ENCODE peak calls at places on chromosomes 2 and 18, in five cellular contexts. One of them, this sample, is unnamed.

GRCh38 chr2:235330775-235331438 is 162.9 kb upstream of the AGAP1 start:
- DNase-seq in right atrium auricular region: no peak
- DNase-seq in colonic mucosa: no peak
- DNase-seq in right lobe of liver: no peak
- DNase-seq in esophagus muscularis mucosa: no peak
- DNase-seq in this sample: peak; percentile 97

GRCh38 chr2:141142025-141142424 is 988.8 kb downstream of the LRP1B start:
- DNase-seq in right lobe of liver: no peak
- DNase-seq in esophagus muscularis mucosa: no peak
- DNase-seq in colonic mucosa: no peak
- DNase-seq in right atrium auricular region: no peak
- DNase-seq in this sample: no peak

GRCh38 chr2:115057473-115057872 is 615.0 kb downstream of the DPP10 start:
- DNase-seq in right lobe of liver: no peak
- DNase-seq in esophagus muscularis mucosa: no peak
- DNase-seq in right atrium auricular region: no peak
- DNase-seq in colonic mucosa: no peak
- DNase-seq in this sample: no peak

GRCh38 chr2:56348382-56348781 is 164.6 kb downstream of the CCDC85A start:
- DNase-seq in colonic mucosa: no peak
- DNase-seq in right atrium auricular region: no peak
- DNase-seq in right lobe of liver: no peak
- DNase-seq in esophagus muscularis mucosa: no peak
- DNase-seq in this sample: no peak

GRCh38 chr2:74924463-74925265 is 33.8 kb upstream of the POLE4 start:
- DNase-seq in right atrium auricular region: no peak
- DNase-seq in colonic mucosa: no peak
- DNase-seq in right lobe of liver: no peak
- DNase-seq in esophagus muscularis mucosa: no peak
- DNase-seq in this sample: no peak

GRCh38 chr18:24490545-24490944 is 30.1 kb downstream of the HRH4 start:
- DNase-seq in right atrium auricular region: no peak
- DNase-seq in esophagus muscularis mucosa: no peak
- DNase-seq in colonic mucosa: no peak
- DNase-seq in right lobe of liver: no peak
- DNase-seq in this sample: no peak

GRCh38 chr2:61937881-61938280 is 32.4 kb downstream of the COMMD1 start:
- DNase-seq in colonic mucosa: no peak
- DNase-seq in right lobe of liver: no peak
- DNase-seq in right atrium auricular region: no peak
- DNase-seq in esophagus muscularis mucosa: no peak
- DNase-seq in this sample: no peak

GRCh38 chr2:205879362-205879761 is 197.1 kb downstream of the NRP2 start:
- DNase-seq in colonic mucosa: no peak
- DNase-seq in esophagus muscularis mucosa: no peak
- DNase-seq in right atrium auricular region: no peak
- DNase-seq in right lobe of liver: no peak
- DNase-seq in this sample: no peak

GRCh38 chr2:11703700-11704099 is 33.7 kb upstream of the NTSR2 start:
- DNase-seq in right atrium auricular region: no peak
- DNase-seq in colonic mucosa: no peak
- DNase-seq in right lobe of liver: no peak
- DNase-seq in esophagus muscularis mucosa: no peak
- DNase-seq in this sample: no peak

GRCh38 chr2:1774929-1775328 is 30.6 kb upstream of the PXDN start:
- DNase-seq in right atrium auricular region: no peak
- DNase-seq in colonic mucosa: no peak
- DNase-seq in right lobe of liver: no peak
- DNase-seq in esophagus muscularis mucosa: no peak
- DNase-seq in this sample: no peak

GRCh38 chr18:9535430-9535972 is 60.2 kb downstream of the RALBP1 start:
- DNase-seq in right atrium auricular region: no peak
- DNase-seq in colonic mucosa: no peak
- DNase-seq in right lobe of liver: no peak
- DNase-seq in esophagus muscularis mucosa: no peak
- DNase-seq in this sample: peak; percentile 43

GRCh38 chr2:229901819-229902218 is 20.0 kb downstream of the TRIP12 start:
- DNase-seq in right lobe of liver: no peak
- DNase-seq in colonic mucosa: peak; percentile 27
- DNase-seq in esophagus muscularis mucosa: no peak
- DNase-seq in right atrium auricular region: no peak
- DNase-seq in this sample: peak; percentile 90

GRCh38 chr2:68653538-68653982 is 10.2 kb downstream of the PROKR1 start:
- DNase-seq in right atrium auricular region: no peak
- DNase-seq in right lobe of liver: no peak
- DNase-seq in esophagus muscularis mucosa: no peak
- DNase-seq in colonic mucosa: no peak
- DNase-seq in this sample: peak; percentile 52

GRCh38 chr2:120737802-120738516 is 2.3 kb downstream of the GLI2 start:
- DNase-seq in right lobe of liver: no peak
- DNase-seq in right atrium auricular region: peak; percentile 50
- DNase-seq in esophagus muscularis mucosa: peak; percentile 86
- DNase-seq in colonic mucosa: peak; percentile 85
- DNase-seq in this sample: peak; percentile 64

GRCh38 chr18:7084766-7085080 is 32.9 kb downstream of the LAMA1 start:
- DNase-seq in right atrium auricular region: no peak
- DNase-seq in colonic mucosa: no peak
- DNase-seq in esophagus muscularis mucosa: no peak
- DNase-seq in right lobe of liver: no peak
- DNase-seq in this sample: peak; percentile 27

GRCh38 chr2:193368615-193369014 is 1173.9 kb upstream of the TMEFF2 start:
- DNase-seq in right lobe of liver: no peak
- DNase-seq in right atrium auricular region: no peak
- DNase-seq in esophagus muscularis mucosa: no peak
- DNase-seq in colonic mucosa: no peak
- DNase-seq in this sample: no peak

GRCh38 chr2:238445409-238446190 is 18.9 kb downstream of the ASB1 start:
- DNase-seq in right atrium auricular region: peak; percentile 13
- DNase-seq in esophagus muscularis mucosa: no peak
- DNase-seq in colonic mucosa: no peak
- DNase-seq in right lobe of liver: no peak
- DNase-seq in this sample: no peak

GRCh38 chr18:42275949-42276730 is 321.1 kb downstream of the PIK3C3 start:
- DNase-seq in esophagus muscularis mucosa: no peak
- DNase-seq in right lobe of liver: no peak
- DNase-seq in colonic mucosa: peak; percentile 23
- DNase-seq in right atrium auricular region: no peak
- DNase-seq in this sample: no peak

GRCh38 chr2:219551412-219551811 is 7.6 kb downstream of the TMEM198 start:
- DNase-seq in right atrium auricular region: no peak
- DNase-seq in right lobe of liver: no peak
- DNase-seq in esophagus muscularis mucosa: no peak
- DNase-seq in colonic mucosa: no peak
- DNase-seq in this sample: peak; percentile 41

GRCh38 chr2:223363085-223363484 is 239.1 kb downstream of the SCG2 start:
- DNase-seq in colonic mucosa: no peak
- DNase-seq in right lobe of liver: no peak
- DNase-seq in right atrium auricular region: no peak
- DNase-seq in esophagus muscularis mucosa: no peak
- DNase-seq in this sample: no peak

GRCh38 chr18:58584219-58585127 is 44.4 kb downstream of the ALPK2 start:
- DNase-seq in colonic mucosa: no peak
- DNase-seq in esophagus muscularis mucosa: no peak
- DNase-seq in right lobe of liver: no peak
- DNase-seq in right atrium auricular region: no peak
- DNase-seq in this sample: peak; percentile 42

GRCh38 chr2:31523871-31524492 is 56.8 kb downstream of the SRD5A2 start:
- DNase-seq in colonic mucosa: peak; percentile 74
- DNase-seq in right atrium auricular region: no peak
- DNase-seq in right lobe of liver: no peak
- DNase-seq in esophagus muscularis mucosa: peak; percentile 87
- DNase-seq in this sample: peak; percentile 70

GRCh38 chr18:48921305-48922202 is 29.2 kb downstream of the SMAD7 start:
- DNase-seq in esophagus muscularis mucosa: no peak
- DNase-seq in right lobe of liver: no peak
- DNase-seq in right atrium auricular region: no peak
- DNase-seq in colonic mucosa: peak; percentile 22
- DNase-seq in this sample: no peak

GRCh38 chr2:102262218-102263129 is 48.9 kb upstream of the IL1RL1 start:
- DNase-seq in colonic mucosa: no peak
- DNase-seq in esophagus muscularis mucosa: peak; percentile 87
- DNase-seq in right lobe of liver: no peak
- DNase-seq in right atrium auricular region: no peak
- DNase-seq in this sample: no peak

GRCh38 chr2:226953206-226953605 is 117.4 kb downstream of the RHBDD1 start:
- DNase-seq in right atrium auricular region: no peak
- DNase-seq in colonic mucosa: no peak
- DNase-seq in right lobe of liver: no peak
- DNase-seq in esophagus muscularis mucosa: no peak
- DNase-seq in this sample: no peak

GRCh38 chr2:164843346-164843841 is 1.8 kb upstream of the COBLL1 start:
- DNase-seq in right atrium auricular region: no peak
- DNase-seq in right lobe of liver: no peak
- DNase-seq in esophagus muscularis mucosa: no peak
- DNase-seq in colonic mucosa: no peak
- DNase-seq in this sample: peak; percentile 27

GRCh38 chr18:70190529-70190928 is 15.0 kb downstream of the RTTN start:
- DNase-seq in esophagus muscularis mucosa: no peak
- DNase-seq in right lobe of liver: no peak
- DNase-seq in colonic mucosa: no peak
- DNase-seq in right atrium auricular region: no peak
- DNase-seq in this sample: no peak

GRCh38 chr18:28123401-28124030 is 53.4 kb downstream of the CDH2 start:
- DNase-seq in colonic mucosa: no peak
- DNase-seq in right atrium auricular region: no peak
- DNase-seq in esophagus muscularis mucosa: no peak
- DNase-seq in right lobe of liver: no peak
- DNase-seq in this sample: no peak

DNA sequence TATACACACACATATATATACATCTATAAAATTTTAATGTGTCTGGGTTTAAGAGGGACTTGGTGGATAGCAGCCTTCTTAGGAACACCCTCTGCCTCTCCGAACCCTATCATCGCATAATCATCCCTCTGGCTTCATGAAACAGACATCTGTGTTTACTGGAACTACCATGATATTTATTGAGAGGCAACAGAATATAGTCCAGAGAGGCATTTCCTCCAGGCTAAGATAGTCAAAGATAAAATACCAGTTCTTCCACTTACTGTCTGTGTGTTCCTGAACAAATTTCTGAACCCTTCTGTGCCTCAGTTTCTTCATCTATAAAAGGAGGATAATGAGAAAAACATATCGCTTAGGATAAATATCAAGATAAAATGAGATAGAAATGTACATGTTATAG is 239.1 kb upstream of the FANCL start:
- DNase-seq in colonic mucosa: no peak
- DNase-seq in esophagus muscularis mucosa: no peak
- DNase-seq in right atrium auricular region: no peak
- DNase-seq in right lobe of liver: no peak
- DNase-seq in this sample: no peak
- TF ChIP-seq CTCF in colonic mucosa: no peak
- TF ChIP-seq CTCF in esophagus muscularis mucosa: no peak
- TF ChIP-seq CTCF in right atrium auricular region: no peak
- TF ChIP-seq CTCF in right lobe of liver: no peak
- TF ChIP-seq CTCF in this sample: no peak

DNA sequence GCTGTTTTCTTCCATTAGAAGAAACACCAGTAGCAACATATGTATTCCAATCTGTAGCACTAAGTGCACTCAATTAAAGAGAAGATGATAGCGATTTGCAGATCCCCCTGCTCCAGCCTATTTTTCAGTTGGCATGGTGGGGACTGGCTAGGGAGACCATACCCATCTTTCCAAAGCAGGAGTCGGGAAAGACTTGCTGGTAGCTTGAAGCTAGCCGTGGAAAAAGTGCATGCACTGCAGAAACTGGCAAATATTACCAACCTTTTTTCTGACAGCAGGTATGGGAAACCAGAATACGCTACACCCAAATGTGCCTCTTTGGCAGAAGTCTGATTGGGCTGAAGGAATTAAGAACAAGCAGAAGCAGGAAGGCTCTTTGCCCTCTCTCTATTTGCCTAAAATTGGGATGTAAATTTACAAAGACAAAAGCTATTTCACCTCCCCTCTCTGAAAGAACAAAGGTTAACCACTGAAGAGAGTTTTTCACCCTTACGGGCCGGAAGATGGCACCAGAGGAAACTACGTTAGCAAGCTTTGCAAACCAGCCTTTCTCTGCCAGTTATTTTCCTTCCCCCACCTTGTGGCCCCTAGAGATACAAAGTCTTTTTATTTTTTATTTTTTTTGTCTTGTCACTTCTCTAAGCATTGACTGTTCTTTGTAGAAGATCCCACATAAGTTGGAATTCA is 273.1 kb downstream of the DLGAP1 start:
- DNase-seq in esophagus muscularis mucosa: no peak
- DNase-seq in colonic mucosa: no peak
- DNase-seq in right lobe of liver: no peak
- DNase-seq in right atrium auricular region: no peak
- DNase-seq in this sample: no peak
- TF ChIP-seq CTCF in esophagus muscularis mucosa: no peak
- TF ChIP-seq CTCF in colonic mucosa: no peak
- TF ChIP-seq CTCF in right lobe of liver: peak; percentile 47
- TF ChIP-seq CTCF in right atrium auricular region: no peak
- TF ChIP-seq CTCF in this sample: peak; percentile 39

GRCh38 chr2:144151877-144152276 is 368.0 kb downstream of the ZEB2 start:
- DNase-seq in colonic mucosa: no peak
- DNase-seq in right atrium auricular region: no peak
- DNase-seq in esophagus muscularis mucosa: no peak
- DNase-seq in right lobe of liver: no peak
- DNase-seq in this sample: no peak

GRCh38 chr2:144156736-144157645 is 362.9 kb downstream of the ZEB2 start:
- DNase-seq in right lobe of liver: no peak
- DNase-seq in right atrium auricular region: no peak
- DNase-seq in esophagus muscularis mucosa: no peak
- DNase-seq in colonic mucosa: no peak
- DNase-seq in this sample: no peak

GRCh38 chr2:144154205-144154604 is 365.7 kb downstream of the ZEB2 start:
- DNase-seq in right atrium auricular region: no peak
- DNase-seq in colonic mucosa: no peak
- DNase-seq in esophagus muscularis mucosa: no peak
- DNase-seq in right lobe of liver: no peak
- DNase-seq in this sample: no peak

GRCh38 chr2:144151405-144151804 is 368.5 kb downstream of the ZEB2 start:
- DNase-seq in right atrium auricular region: no peak
- DNase-seq in colonic mucosa: no peak
- DNase-seq in esophagus muscularis mucosa: no peak
- DNase-seq in right lobe of liver: no peak
- DNase-seq in this sample: no peak

DNA sequence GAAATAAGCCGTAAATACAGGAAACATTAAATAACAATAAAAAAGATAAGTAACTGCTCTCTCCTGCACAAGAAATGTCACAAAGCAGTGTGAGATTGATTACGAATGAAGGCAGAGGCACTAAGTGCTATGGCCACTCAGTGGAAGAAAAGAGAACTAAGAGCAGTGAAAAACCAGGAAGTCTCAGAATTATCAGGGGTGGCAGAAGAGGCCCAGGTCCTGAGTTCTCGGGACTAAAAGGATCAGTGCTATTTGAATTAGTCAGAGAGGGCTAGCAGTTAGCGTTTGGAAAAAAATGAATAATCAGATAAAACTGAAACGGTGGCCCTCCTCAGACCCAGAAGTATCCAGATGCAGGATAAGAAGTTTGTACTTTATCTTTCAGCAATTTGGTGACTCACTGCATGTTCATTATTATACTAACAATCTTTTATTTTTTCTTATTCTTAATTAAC is 367.1 kb downstream of the ZEB2 start:
- DNase-seq in right atrium auricular region: no peak
- DNase-seq in esophagus muscularis mucosa: no peak
- DNase-seq in colonic mucosa: no peak
- DNase-seq in right lobe of liver: no peak
- DNase-seq in this sample: no peak
- TF ChIP-seq CTCF in right atrium auricular region: no peak
- TF ChIP-seq CTCF in esophagus muscularis mucosa: no peak
- TF ChIP-seq CTCF in colonic mucosa: no peak
- TF ChIP-seq CTCF in right lobe of liver: no peak
- TF ChIP-seq CTCF in this sample: no peak

GRCh38 chr2:44044281-44044720 is 48.5 kb upstream of the LRPPRC start:
- DNase-seq in right lobe of liver: peak; percentile 92
- DNase-seq in colonic mucosa: peak; percentile 87
- DNase-seq in right atrium auricular region: peak; percentile 70
- DNase-seq in esophagus muscularis mucosa: no peak
- DNase-seq in this sample: peak; percentile 84
- TF ChIP-seq CTCF in right lobe of liver: peak; percentile 91
- TF ChIP-seq CTCF in colonic mucosa: peak; percentile 84
- TF ChIP-seq CTCF in right atrium auricular region: peak; percentile 94
- TF ChIP-seq CTCF in esophagus muscularis mucosa: peak; percentile 76
- TF ChIP-seq CTCF in this sample: peak; percentile 87